ENCODE peak calls at places on chromosomes 11 and 22, in ten cellular contexts. B is pons; D is PC-3; G is GM23248; W is activated gamma-delta T cell; S is C1 segment of cervical spinal cord; U is WTC11; O is activated naive CD4-positive, alpha-beta T cell; V is NCI-H748 treated with DMSO at 0.1 percent for 48 hours; Q is stimulated activated naive B cell treated with anti-CD40 and anti-IgM and Interleukin-4, amounts not matched to agents 10 μg/mL and 1 μg/mL and 100 μg/mL, for 72 hours. X is an unnamed sample.

GRCh38 chr11:132427611-132428010 is 1057.2 kb downstream of the NTM start:
- DNase-seq in D (no peak), B (no peak), G (peak), S (no peak), V (no peak), O (no peak), Q (no peak), U (no peak), W (no peak), X (no peak)

GRCh38 chr22:46138058-46138797 is 12.1 kb upstream of the PPARA start:
- DNase-seq in U (no peak), S (no peak), B (no peak), Q (no peak), W (no peak), V (no peak), D (no peak), G (no peak), O (no peak), X (no peak)

GRCh38 chr11:124892750-124893454 is 4.8 kb downstream of the ROBO4 start:
- DNase-seq in S (no peak), G (no peak), D (no peak), V (no peak), O (no peak), Q (no peak), B (peak), W (no peak), U (no peak), X (no peak)

GRCh38 chr11:117392979-117393378 is 65.3 kb downstream of the CEP164 start:
- DNase-seq in D (no peak), U (no peak), S (no peak), B (no peak), W (no peak), Q (no peak), G (no peak), O (no peak), V (no peak), X (no peak)

GRCh38 chr11:2586091-2586792 is 113.6 kb downstream of the KCNQ1OT1 start:
- DNase-seq in W (no peak), D (no peak), U (no peak), G (no peak), B (no peak), Q (no peak), O (no peak), S (no peak), V (no peak), X (no peak)

GRCh38 chr11:7974668-7975067 is 9.4 kb upstream of the NLRP10 start:
- DNase-seq in B (no peak), S (no peak), D (peak), U (peak), Q (no peak), G (no peak), O (no peak), W (no peak), V (no peak), X (no peak)

GRCh38 chr11:111427471-111427912 is 48.4 kb upstream of the POU2AF1 start:
- DNase-seq in V (peak), G (no peak), B (no peak), D (no peak), W (no peak), Q (no peak), S (no peak), O (no peak), U (no peak), X (no peak)

GRCh38 chr11:57885298-57886035 is 123.9 kb downstream of the CTNND1 start:
- DNase-seq in S (no peak), Q (no peak), G (peak), B (no peak), W (no peak), V (no peak), U (peak), O (no peak), D (peak), X (no peak)

GRCh38 chr11:74731301-74732094 is at the start of gene CHRDL2:
- DNase-seq in W (no peak), V (no peak), O (no peak), G (peak), Q (no peak), U (peak), B (no peak), D (no peak), S (no peak), X (no peak)

GRCh38 chr11:69142894-69143293 is 12.8 kb upstream of the SMIM38 start:
- DNase-seq in O (no peak), D (no peak), S (no peak), B (no peak), G (no peak), U (no peak), V (no peak), Q (no peak), W (no peak), X (no peak)

GRCh38 chr11:61688368-61689163 is 8.4 kb downstream of the DAGLA start:
- DNase-seq in O (no peak), W (no peak), Q (no peak), D (no peak), V (no peak), S (peak), G (peak), U (no peak), B (peak), X (no peak)

GRCh38 chr22:49693416-49693815 is 134.3 kb downstream of the BRD1 start:
- DNase-seq in O (no peak), Q (no peak), G (no peak), S (no peak), W (no peak), U (no peak), D (no peak), V (no peak), B (no peak), X (no peak)

GRCh38 chr22:46770726-46771125 is 8.3 kb downstream of the TBC1D22A start:
- DNase-seq in U (no peak), Q (peak), B (peak), W (no peak), D (no peak), V (no peak), S (peak), G (no peak), O (no peak), X (no peak)

GRCh38 chr11:1040428-1041148 is 4.1 kb upstream of the MUC6 start:
- DNase-seq in D (peak), V (no peak), U (no peak), O (no peak), B (no peak), G (peak), W (no peak), Q (no peak), S (no peak), X (no peak)

GRCh38 chr11:115084191-115084590 is 405.9 kb downstream of the NXPE2 start:
- DNase-seq in D (no peak), S (no peak), O (no peak), W (no peak), U (no peak), G (no peak), Q (no peak), B (no peak), V (no peak), X (no peak)

GRCh38 chr11:70913715-70914231 is 338.6 kb downstream of the SHANK2 start:
- DNase-seq in Q (no peak), W (no peak), D (no peak), S (no peak), G (no peak), U (peak), B (peak), O (no peak), V (peak), X (no peak)

GRCh38 chr11:101458161-101458560 is 125.6 kb downstream of the TRPC6 start:
- DNase-seq in Q (no peak), G (peak), D (peak), W (no peak), O (no peak), U (no peak), V (no peak), S (no peak), B (no peak), X (no peak)

GRCh38 chr22:35638408-35638807 is 9.8 kb upstream of the APOL6 start:
- DNase-seq in S (peak), B (peak), O (no peak), V (no peak), G (peak), U (no peak), Q (no peak), D (no peak), W (no peak), X (no peak)

GRCh38 chr22:44697423-44698179 is 4.4 kb upstream of the PRR5 start:
- DNase-seq in Q (peak), O (peak), V (peak), G (peak), W (peak), U (peak), B (peak), D (peak), S (no peak), X (peak)

GRCh38 chr22:42887523-42888507 is 30.7 kb upstream of the ARFGAP3 start:
- DNase-seq in U (no peak), Q (no peak), B (no peak), S (no peak), D (no peak), W (no peak), V (no peak), O (no peak), G (no peak), X (no peak)

GRCh38 chr22:47094861-47095330 is 332.4 kb downstream of the TBC1D22A start:
- DNase-seq in W (no peak), D (peak), O (no peak), B (no peak), U (no peak), Q (no peak), G (peak), V (no peak), S (no peak), X (no peak)

GRCh38 chr11:109193880-109194279 is 228.1 kb upstream of the C11orf87 start:
- DNase-seq in S (no peak), G (no peak), D (no peak), B (no peak), V (no peak), Q (no peak), U (no peak), W (no peak), O (no peak), X (no peak)

GRCh38 chr11:40183073-40184064 is 1276.1 kb downstream of the LRRC4C start:
- DNase-seq in O (no peak), B (no peak), W (no peak), G (no peak), S (no peak), V (no peak), Q (no peak), U (no peak), D (no peak), X (no peak)

GRCh38 chr11:78800756-78801155 is 226.1 kb upstream of the NARS2 start:
- DNase-seq in G (no peak), O (no peak), D (no peak), U (no peak), W (no peak), S (no peak), B (no peak), Q (no peak), V (no peak), X (no peak)

GRCh38 chr11:133809525-133810178 is 35.7 kb downstream of the SPATA19 start:
- DNase-seq in O (no peak), B (no peak), W (no peak), V (no peak), U (no peak), D (no peak), Q (no peak), S (no peak), G (no peak), X (no peak)

GRCh38 chr11:56271092-56271491 is 2.9 kb upstream of the OR5T1 start:
- DNase-seq in V (peak), B (no peak), G (no peak), Q (no peak), S (no peak), D (no peak), W (no peak), U (no peak), O (no peak), X (no peak)

GRCh38 chr11:11401960-11402359 is 48.9 kb upstream of the CSNK2A3 start:
- DNase-seq in U (no peak), Q (no peak), D (no peak), O (no peak), W (no peak), V (no peak), G (no peak), S (no peak), B (no peak), X (no peak)

GRCh38 chr11:10032991-10033390 is 261.0 kb downstream of the SBF2 start:
- DNase-seq in B (no peak), S (no peak), D (peak), G (peak), O (no peak), U (no peak), Q (no peak), V (no peak), W (no peak), X (no peak)

GRCh38 chr11:67563354-67564114 is 20.1 kb upstream of the GSTP1 start:
- DNase-seq in Q (no peak), V (no peak), S (no peak), D (peak), U (no peak), O (no peak), G (peak), B (no peak), W (no peak), X (peak)